ENCODE peak calls at places on chromosome 18, in seven cellular contexts. E is MM.1S, D is HCT116, A is GM23338, Z is PC-3, R is hepatocyte, P is PC-9. K is an unnamed sample.

GRCh38 chr18:13137939-13138821 is 80.4 kb upstream of the LDLRAD4 start:
- DNase-seq in P (peak; percentile 70), A (peak; percentile 27), R (no peak), E (peak; percentile 85), D (no peak), Z (peak; percentile 40), K (peak; percentile 9)

GRCh38 chr18:59311631-59312030 is 6.8 kb downstream of the CPLX4 start:
- DNase-seq in A (no peak), P (no peak), D (peak; percentile 36), Z (peak; percentile 58), R (no peak), E (no peak), K (peak; percentile 65)

GRCh38 chr18:53380063-53380639 is 844.3 kb downstream of the MBD2 start:
- DNase-seq in D (peak; percentile 19), A (peak; percentile 70), Z (peak; percentile 50), P (no peak), E (peak; percentile 23), R (peak; percentile 57), K (peak; percentile 7)

GRCh38 chr18:28115149-28115550 is 61.8 kb downstream of the CDH2 start:
- DNase-seq in Z (peak; percentile 90), E (no peak), R (peak; percentile 22), P (peak; percentile 39), A (no peak), D (no peak), K (peak; percentile 89)

GRCh38 chr18:49788327-49788908 is 24.9 kb downstream of the ACAA2 start:
- DNase-seq in Z (peak; percentile 14), P (no peak), R (no peak), E (peak; percentile 50), D (no peak), A (no peak), K (peak; percentile 24)

GRCh38 chr18:13381331-13381730 is 162.8 kb downstream of the LDLRAD4 start:
- DNase-seq in E (no peak), D (no peak), Z (no peak), A (no peak), P (no peak), R (no peak), K (no peak)

GRCh38 chr18:36534154-36534688 is 236.7 kb downstream of the FHOD3 start:
- DNase-seq in D (no peak), P (no peak), R (no peak), E (peak; percentile 63), Z (no peak), A (no peak), K (peak; percentile 46)

GRCh38 chr18:50117876-50118275 is 77.1 kb downstream of the MYO5B start:
- DNase-seq in A (no peak), Z (peak; percentile 49), E (no peak), P (no peak), D (no peak), R (no peak), K (no peak)

GRCh38 chr18:499351-500229 is 911 bp downstream of the COLEC12 start:
- DNase-seq in D (no peak), A (peak; percentile 47), E (no peak), Z (peak; percentile 52), R (peak; percentile 76), P (no peak), K (peak; percentile 83)
- TF ChIP-seq EZH2 in D (no peak), A (peak; percentile 75), E (no peak), Z (peak; percentile 97), R (peak; percentile 67), P (no peak), K (no peak)

GRCh38 chr18:23920054-23920453 is 94.5 kb upstream of the TTC39C start:
- DNase-seq in E (no peak), D (no peak), R (no peak), Z (no peak), P (no peak), A (no peak), K (peak; percentile 19)
- H3K9me2 ChIP-seq in E (no peaks in the 10 kb centered on the region), D (no peaks in the 10 kb centered on the region), R (no peaks in the 10 kb centered on the region), Z (no peaks in the 10 kb centered on the region), P (no peaks in the 10 kb centered on the region), A (no peaks in the 10 kb centered on the region), K (no peaks in the 10 kb centered on the region)

GRCh38 chr18:79798346-79798998 is 734 bp downstream of the KCNG2 start:
- DNase-seq in E (no peak), A (peak; percentile 44), Z (no peak), P (no peak), R (no peak), D (no peak), K (no peak)

GRCh38 chr18:79796531-79797390 is 977 bp upstream of the KCNG2 start:
- DNase-seq in A (peak; percentile 53), P (no peak), R (no peak), E (no peak), Z (no peak), D (no peak), K (peak; percentile 39)

GRCh38 chr18:79796016-79796415 is 1.7 kb upstream of the KCNG2 start:
- DNase-seq in P (no peak), R (no peak), D (no peak), A (no peak), E (no peak), Z (no peak), K (no peak)

GRCh38 chr18:79798999-79799370 is 1.2 kb downstream of the KCNG2 start:
- DNase-seq in Z (no peak), R (peak; percentile 34), A (peak; percentile 65), E (no peak), D (no peak), P (no peak), K (no peak)

GRCh38 chr18:79797518-79798345 is at the start of gene KCNG2:
- DNase-seq in D (no peak), R (peak; percentile 58), E (no peak), Z (no peak), A (peak; percentile 67), P (peak; percentile 3), K (peak; percentile 42)
- TF ChIP-seq EZH2 in D (no peak), R (no peak), E (no peak), Z (no peak), A (no peak), P (no peak), K (no peak)

DNA sequence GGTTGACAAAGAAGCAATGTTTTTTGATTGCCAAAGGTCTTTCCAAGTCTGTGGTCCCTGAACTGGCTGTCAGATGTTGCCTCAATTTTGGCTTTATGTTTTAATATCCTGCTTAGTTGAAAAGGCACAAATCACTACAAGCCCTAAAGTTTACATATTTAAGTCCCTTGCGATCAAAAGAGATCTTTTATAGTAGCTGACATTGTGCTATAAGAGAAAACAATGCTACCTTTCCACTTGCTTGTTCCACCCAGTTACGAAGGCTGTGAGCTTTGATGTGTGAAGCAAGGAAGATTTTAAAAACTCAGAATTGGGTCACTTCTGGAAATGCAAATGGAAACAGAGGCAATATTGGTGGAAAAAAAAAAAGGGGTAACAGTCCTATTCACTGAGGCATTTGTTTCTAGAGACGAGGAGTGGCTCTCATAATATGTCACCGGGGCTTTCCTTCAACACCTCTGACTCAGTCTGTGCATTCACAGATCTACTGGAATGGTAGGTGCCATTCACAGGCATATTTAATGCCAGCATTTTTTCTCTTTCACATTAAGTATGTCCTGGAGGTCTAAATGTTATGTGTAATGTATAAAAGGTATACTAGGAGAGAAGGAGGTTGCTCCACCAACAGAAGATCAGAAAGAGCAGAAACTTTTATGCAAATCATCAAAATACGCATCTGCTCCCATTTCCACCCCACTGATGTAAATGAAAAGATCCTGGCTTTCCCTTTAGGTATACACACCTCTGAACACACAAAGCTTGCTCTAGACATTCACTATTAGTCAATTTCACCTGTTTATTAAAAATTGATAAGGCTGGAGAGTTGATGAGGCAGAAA is 91.8 kb downstream of the TGIF1 start:
- DNase-seq in A (no peak), D (no peak), P (peak; percentile 14), Z (peak; percentile 12), E (no peak), R (no peak), K (no peak)
- H3K9me2 ChIP-seq in A (no peaks in the 10 kb centered on the region), D (no peaks in the 10 kb centered on the region), P (peaks cover 5% of the 10 kb centered on the region), Z (no peaks in the 10 kb centered on the region), E (no peaks in the 10 kb centered on the region), R (no peaks in the 10 kb centered on the region), K (peaks cover 8% of the 10 kb centered on the region)

GRCh38 chr18:33579147-33579867 is 1.3 kb downstream of the ASXL3 start:
- DNase-seq in Z (no peak), E (no peak), A (peak; percentile 46), D (no peak), R (peak; percentile 14), P (no peak), K (no peak)

GRCh38 chr18:33579868-33580205 is 1.8 kb downstream of the ASXL3 start:
- DNase-seq in Z (no peak), D (no peak), P (no peak), R (no peak), A (no peak), E (no peak), K (no peak)

GRCh38 chr18:33578371-33579146 is 540 bp downstream of the ASXL3 start:
- DNase-seq in A (peak; percentile 47), Z (no peak), E (no peak), P (no peak), D (no peak), R (peak; percentile 58), K (peak; percentile 27)

GRCh38 chr18:33576999-33577687 is 876 bp upstream of the ASXL3 start:
- DNase-seq in A (no peak), E (no peak), Z (no peak), D (no peak), R (no peak), P (no peak), K (no peak)

DNA sequence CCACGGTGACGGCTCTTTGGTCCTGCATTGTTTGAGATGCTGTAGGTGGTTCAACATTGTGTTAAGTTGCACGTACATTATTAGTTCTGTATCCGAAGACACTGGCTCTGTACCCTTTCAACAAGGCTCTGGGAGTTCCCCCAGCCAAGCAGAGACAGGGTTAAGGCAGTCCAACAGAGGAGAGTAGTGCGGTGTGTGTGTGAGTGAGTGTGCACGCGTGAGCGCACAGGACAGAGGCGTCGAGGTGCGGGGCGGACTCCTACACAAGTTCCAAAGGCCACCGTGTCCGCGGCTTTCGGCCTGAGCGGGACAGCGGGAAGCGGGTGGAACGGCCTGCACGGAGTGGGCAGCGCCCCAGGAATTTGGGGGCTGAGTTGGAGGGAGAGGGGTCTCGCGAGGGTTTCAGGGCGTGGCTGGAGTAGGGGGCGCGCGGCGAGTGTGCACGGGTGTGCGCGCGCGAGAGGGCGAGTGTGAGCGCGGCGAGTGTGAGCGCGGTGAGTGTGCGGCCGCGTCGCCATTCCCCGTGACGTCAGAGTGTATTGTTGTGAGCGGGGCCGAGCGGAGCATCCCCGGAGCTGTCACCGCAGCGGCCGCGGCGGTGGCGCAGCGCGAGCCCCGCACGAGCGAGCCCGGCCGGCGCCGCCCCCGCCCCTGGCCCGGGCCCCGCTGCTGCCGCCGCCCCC is at the start of gene ASXL3:
- DNase-seq in R (peak; percentile 73), P (no peak), E (peak; percentile 22), A (peak; percentile 67), Z (no peak), D (no peak), K (peak; percentile 46)
- TF ChIP-seq EZH2 in R (no peak), P (no peak), E (no peak), A (no peak), Z (peak; percentile 68), D (no peak), K (no peak)

GRCh38 chr18:5253910-5254309 is 41.6 kb downstream of the ZBTB14 start:
- DNase-seq in R (no peak), D (no peak), P (no peak), A (no peak), Z (no peak), E (peak; percentile 32), K (no peak)
- H3K9me2 ChIP-seq in R (no peaks in the 10 kb centered on the region), D (no peaks in the 10 kb centered on the region), P (no peaks in the 10 kb centered on the region), A (no peaks in the 10 kb centered on the region), Z (no peaks in the 10 kb centered on the region), E (no peaks in the 10 kb centered on the region), K (no peaks in the 10 kb centered on the region)

GRCh38 chr18:74456409-74457042 is 582 bp downstream of the DIPK1C start:
- DNase-seq in Z (no peak), A (peak; percentile 54), D (no peak), E (no peak), R (no peak), P (no peak), K (peak; percentile 1)
- TF ChIP-seq EZH2 in Z (peak; percentile 63), A (peak; percentile 72), D (no peak), E (no peak), R (peak; percentile 82), P (no peak), K (peak; percentile 52)

K was measured in GM23248.